ENCODE peak calls at places on chromosomes 5 and 9, in ten cellular contexts. K is HepG2; J is naive thymus-derived CD8-positive, alpha-beta T cell; R is CD4-positive, alpha-beta T cell; E is activated T-cell treated with anti-CD3 and anti-CD28 coated beads, Interleukin-2, amount 50 U/mL, for 72 hours; U is HCT116; C is GM23338; V is right cardiac atrium; B is RWPE2; T is Panc1. X is an unnamed sample.

GRCh38 chr9:86303316-86303975 is 21.1 kb upstream of the ISCA1 start:
- ATAC-seq in K (no peak), J (peak; percentile 91), R (peak; percentile 97), E (peak; percentile 100), U (peak; percentile 52), C (peak; percentile 93), V (no peak), B (peak; percentile 89), T (no peak), X (no peak)

GRCh38 chr5:125093776-125094175 is 347.3 kb upstream of the ZNF608 start:
- ATAC-seq in K (no peak), J (no peak), R (no peak), E (no peak), U (peak; percentile 67), C (no peak), V (no peak), B (peak; percentile 99), T (no peak), X (peak; percentile 61)

GRCh38 chr9:122088880-122089567 is 4.1 kb downstream of the TTLL11 start:
- ATAC-seq in K (no peak), J (no peak), R (no peak), E (no peak), U (no peak), C (no peak), V (no peak), B (no peak), T (no peak), X (no peak)

GRCh38 chr5:56148453-56148971 is 84.6 kb downstream of the ANKRD55 start:
- ATAC-seq in K (no peak), J (peak; percentile 86), R (peak; percentile 80), E (peak; percentile 91), U (no peak), C (no peak), V (no peak), B (no peak), T (no peak), X (no peak)

GRCh38 chr9:28093141-28093540 is 519.9 kb upstream of the C9orf72 start:
- ATAC-seq in K (no peak), J (no peak), R (no peak), E (no peak), U (no peak), C (no peak), V (no peak), B (no peak), T (no peak), X (no peak)

GRCh38 chr9:136323420-136323819 is 3.9 kb upstream of the GPSM1 start:
- ATAC-seq in K (no peak), J (no peak), R (no peak), E (no peak), U (no peak), C (no peak), V (no peak), B (no peak), T (no peak), X (no peak)

GRCh38 chr5:16784843-16785791 is 151.0 kb downstream of the MYO10 start:
- ATAC-seq in K (no peak), J (no peak), R (no peak), E (peak; percentile 97), U (no peak), C (no peak), V (no peak), B (no peak), T (no peak), X (peak; percentile 86)

GRCh38 chr9:85522459-85523092 is 219.2 kb downstream of the AGTPBP1 start:
- ATAC-seq in K (no peak), J (peak; percentile 18), R (no peak), E (peak; percentile 83), U (no peak), C (peak; percentile 97), V (peak; percentile 86), B (peak; percentile 74), T (no peak), X (peak; percentile 74)

GRCh38 chr5:176157656-176158055 is 80.6 kb upstream of the SIMC1 start:
- ATAC-seq in K (no peak), J (no peak), R (no peak), E (no peak), U (no peak), C (no peak), V (no peak), B (peak; percentile 89), T (no peak), X (peak; percentile 77)

GRCh38 chr5:100634937-100635336 is 99.8 kb downstream of the FAM174A start:
- ATAC-seq in K (no peak), J (no peak), R (no peak), E (no peak), U (no peak), C (no peak), V (no peak), B (peak; percentile 38), T (no peak), X (no peak)

GRCh38 chr9:133679466-133680051 is 43.4 kb downstream of the DBH start:
- ATAC-seq in K (no peak), J (no peak), R (no peak), E (no peak), U (no peak), C (no peak), V (peak; percentile 9), B (no peak), T (no peak), X (no peak)

GRCh38 chr9:96299823-96300222 is 2.2 kb downstream of the HSD17B3 start:
- ATAC-seq in K (no peak), J (no peak), R (no peak), E (no peak), U (peak; percentile 32), C (no peak), V (no peak), B (peak; percentile 92), T (no peak), X (peak; percentile 94)

GRCh38 chr9:134964686-134965085 is 47.0 kb upstream of the FCN1 start:
- ATAC-seq in K (no peak), J (no peak), R (no peak), E (no peak), U (no peak), C (no peak), V (no peak), B (no peak), T (no peak), X (no peak)

GRCh38 chr9:8718121-8718725 is 918.6 kb upstream of the DMAC1 start:
- ATAC-seq in K (no peak), J (no peak), R (no peak), E (no peak), U (no peak), C (peak; percentile 49), V (no peak), B (no peak), T (no peak), X (no peak)

GRCh38 chr9:109307380-109308240 is 13.2 kb downstream of the EPB41L4B start:
- ATAC-seq in K (peak; percentile 99), J (no peak), R (no peak), E (no peak), U (peak; percentile 83), C (peak; percentile 21), V (peak; percentile 25), B (peak; percentile 35), T (peak; percentile 52), X (no peak)

GRCh38 chr5:59543826-59544442 is 349.6 kb downstream of the PDE4D start:
- ATAC-seq in K (no peak), J (no peak), R (no peak), E (no peak), U (no peak), C (no peak), V (peak; percentile 56), B (no peak), T (no peak), X (peak; percentile 63)

GRCh38 chr5:42930934-42931333 is 109.2 kb downstream of the ANXA2R start:
- ATAC-seq in K (no peak), J (no peak), R (no peak), E (no peak), U (no peak), C (no peak), V (no peak), B (peak; percentile 85), T (no peak), X (no peak)

GRCh38 chr9:91038483-91039124 is 237.0 kb downstream of the SYK start:
- ATAC-seq in K (no peak), J (no peak), R (no peak), E (no peak), U (no peak), C (no peak), V (no peak), B (no peak), T (no peak), X (no peak)

GRCh38 chr5:119435436-119436132 is 16.7 kb upstream of the HSD17B4 start:
- ATAC-seq in K (peak; percentile 83), J (peak; percentile 88), R (peak; percentile 83), E (peak; percentile 79), U (peak; percentile 66), C (peak; percentile 93), V (peak; percentile 51), B (peak; percentile 72), T (no peak), X (peak; percentile 72)

GRCh38 chr5:171849585-171850353 is 64.2 kb downstream of the SMIM23 start:
- ATAC-seq in K (no peak), J (no peak), R (no peak), E (no peak), U (no peak), C (no peak), V (peak; percentile 65), B (no peak), T (no peak), X (no peak)

GRCh38 chr5:38316544-38317224 is 58.3 kb downstream of the EGFLAM start:
- ATAC-seq in K (no peak), J (no peak), R (no peak), E (no peak), U (peak; percentile 38), C (no peak), V (peak; percentile 55), B (no peak), T (no peak), X (peak; percentile 77)

GRCh38 chr5:131277875-131278795 is 14.3 kb downstream of the CDC42SE2 start:
- ATAC-seq in K (peak; percentile 83), J (no peak), R (no peak), E (no peak), U (peak; percentile 53), C (no peak), V (no peak), B (peak; percentile 40), T (peak; percentile 86), X (peak; percentile 61)

GRCh38 chr5:14142202-14142855 is 813 bp upstream of the TRIO start:
- ATAC-seq in K (peak; percentile 0), J (no peak), R (no peak), E (no peak), U (no peak), C (peak; percentile 12), V (no peak), B (no peak), T (no peak), X (no peak)

GRCh38 chr9:124685217-124685616 is 85.9 kb downstream of the NR6A1 start:
- ATAC-seq in K (no peak), J (no peak), R (no peak), E (no peak), U (no peak), C (no peak), V (no peak), B (no peak), T (no peak), X (no peak)

GRCh38 chr5:133247881-133248642 is 196.2 kb downstream of the HSPA4 start:
- ATAC-seq in K (peak; percentile 81), J (no peak), R (no peak), E (no peak), U (peak; percentile 57), C (peak; percentile 87), V (peak; percentile 18), B (no peak), T (peak; percentile 67), X (peak; percentile 89)

GRCh38 chr5:34548086-34548403 is 108.1 kb upstream of the RAI14 start:
- ATAC-seq in K (no peak), J (no peak), R (no peak), E (no peak), U (no peak), C (peak; percentile 90), V (no peak), B (no peak), T (no peak), X (no peak)

GRCh38 chr5:116573617-116574431 is 799 bp downstream of the SEMA6A start:
- ATAC-seq in K (peak; percentile 4), J (no peak), R (no peak), E (no peak), U (no peak), C (no peak), V (peak; percentile 5), B (no peak), T (no peak), X (peak; percentile 8)

X was measured in SK-N-SH treated with all-trans-retinoic acid at 6 μM for 48 hours.